ENCODE peak calls at places on chromosome 14, in six cellular contexts. One of them, this sample, is unnamed.
A peak's percentile ranks its signal among the peaks of the same experiment; 100 is the strongest.

GRCh38 chr14:103301512-103302197 is 32.4 kb upstream of the EIF5 start:
- DNase-seq in neural crest cell: no peak
- DNase-seq in lower lobe of right lung: no peak
- DNase-seq in suprapubic skin: no peak
- DNase-seq in activated CD4-positive, alpha-beta T cell treated with anti-CD3 and anti-CD28 coated beads for 24 hours: no peak
- DNase-seq in A172: peak; percentile 21
- DNase-seq in this sample: no peak

GRCh38 chr14:41549821-41550597 is 56.7 kb upstream of the LRFN5 start:
- DNase-seq in neural crest cell: no peak
- DNase-seq in activated CD4-positive, alpha-beta T cell treated with anti-CD3 and anti-CD28 coated beads for 24 hours: no peak
- DNase-seq in suprapubic skin: no peak
- DNase-seq in lower lobe of right lung: no peak
- DNase-seq in A172: peak; percentile 36
- DNase-seq in this sample: no peak

GRCh38 chr14:28661171-28661772 is 105.3 kb upstream of the FOXG1 start:
- DNase-seq in neural crest cell: no peak
- DNase-seq in activated CD4-positive, alpha-beta T cell treated with anti-CD3 and anti-CD28 coated beads for 24 hours: no peak
- DNase-seq in suprapubic skin: no peak
- DNase-seq in A172: peak; percentile 56
- DNase-seq in lower lobe of right lung: no peak
- DNase-seq in this sample: no peak

GRCh38 chr14:67764496-67764895 is 51.9 kb downstream of the ZFYVE26 start:
- DNase-seq in lower lobe of right lung: no peak
- DNase-seq in suprapubic skin: no peak
- DNase-seq in activated CD4-positive, alpha-beta T cell treated with anti-CD3 and anti-CD28 coated beads for 24 hours: no peak
- DNase-seq in neural crest cell: no peak
- DNase-seq in A172: no peak
- DNase-seq in this sample: no peak

GRCh38 chr14:94054401-94054800 is 26.6 kb downstream of the DDX24 start:
- DNase-seq in suprapubic skin: no peak
- DNase-seq in lower lobe of right lung: no peak
- DNase-seq in neural crest cell: no peak
- DNase-seq in activated CD4-positive, alpha-beta T cell treated with anti-CD3 and anti-CD28 coated beads for 24 hours: no peak
- DNase-seq in A172: no peak
- DNase-seq in this sample: peak; percentile 66

GRCh38 chr14:71289536-71289935 is 382.3 kb downstream of the PCNX1 start:
- DNase-seq in activated CD4-positive, alpha-beta T cell treated with anti-CD3 and anti-CD28 coated beads for 24 hours: no peak
- DNase-seq in A172: no peak
- DNase-seq in lower lobe of right lung: no peak
- DNase-seq in suprapubic skin: no peak
- DNase-seq in neural crest cell: no peak
- DNase-seq in this sample: no peak

GRCh38 chr14:32417956-32418552 is 89.0 kb downstream of the AKAP6 start:
- DNase-seq in neural crest cell: no peak
- DNase-seq in A172: peak; percentile 83
- DNase-seq in activated CD4-positive, alpha-beta T cell treated with anti-CD3 and anti-CD28 coated beads for 24 hours: no peak
- DNase-seq in suprapubic skin: no peak
- DNase-seq in lower lobe of right lung: no peak
- DNase-seq in this sample: no peak

GRCh38 chr14:57346741-57347140 is 43.6 kb upstream of the NAA30 start:
- DNase-seq in lower lobe of right lung: no peak
- DNase-seq in A172: no peak
- DNase-seq in neural crest cell: no peak
- DNase-seq in suprapubic skin: no peak
- DNase-seq in activated CD4-positive, alpha-beta T cell treated with anti-CD3 and anti-CD28 coated beads for 24 hours: no peak
- DNase-seq in this sample: no peak

GRCh38 chr14:64706552-64707193 is 2.4 kb downstream of the PLEKHG3 start:
- DNase-seq in suprapubic skin: peak; percentile 64
- DNase-seq in activated CD4-positive, alpha-beta T cell treated with anti-CD3 and anti-CD28 coated beads for 24 hours: no peak
- DNase-seq in A172: no peak
- DNase-seq in lower lobe of right lung: no peak
- DNase-seq in neural crest cell: peak; percentile 68
- DNase-seq in this sample: no peak

GRCh38 chr14:45211295-45211694 is 41.7 kb downstream of the MIS18BP1 start:
- DNase-seq in lower lobe of right lung: no peak
- DNase-seq in A172: no peak
- DNase-seq in activated CD4-positive, alpha-beta T cell treated with anti-CD3 and anti-CD28 coated beads for 24 hours: no peak
- DNase-seq in neural crest cell: no peak
- DNase-seq in suprapubic skin: no peak
- DNase-seq in this sample: no peak

GRCh38 chr14:99042376-99043257 is 229.4 kb downstream of the BCL11B start:
- DNase-seq in A172: no peak
- DNase-seq in suprapubic skin: no peak
- DNase-seq in lower lobe of right lung: no peak
- DNase-seq in neural crest cell: no peak
- DNase-seq in activated CD4-positive, alpha-beta T cell treated with anti-CD3 and anti-CD28 coated beads for 24 hours: no peak
- DNase-seq in this sample: no peak

GRCh38 chr14:74503973-74504335 is 10.4 kb downstream of the ISCA2 start:
- DNase-seq in activated CD4-positive, alpha-beta T cell treated with anti-CD3 and anti-CD28 coated beads for 24 hours: no peak
- DNase-seq in suprapubic skin: no peak
- DNase-seq in A172: no peak
- DNase-seq in neural crest cell: no peak
- DNase-seq in lower lobe of right lung: no peak
- DNase-seq in this sample: no peak

GRCh38 chr14:56996721-56997399 is 186.6 kb upstream of the OTX2 start:
- DNase-seq in A172: no peak
- DNase-seq in activated CD4-positive, alpha-beta T cell treated with anti-CD3 and anti-CD28 coated beads for 24 hours: no peak
- DNase-seq in suprapubic skin: no peak
- DNase-seq in lower lobe of right lung: no peak
- DNase-seq in neural crest cell: no peak
- DNase-seq in this sample: peak; percentile 31

GRCh38 chr14:22566845-22567244 is 22.2 kb downstream of the DAD1 start:
- DNase-seq in lower lobe of right lung: no peak
- DNase-seq in suprapubic skin: no peak
- DNase-seq in A172: no peak
- DNase-seq in activated CD4-positive, alpha-beta T cell treated with anti-CD3 and anti-CD28 coated beads for 24 hours: no peak
- DNase-seq in neural crest cell: no peak
- DNase-seq in this sample: no peak

GRCh38 chr14:65927871-65928270 is 515.3 kb downstream of the FUT8 start:
- DNase-seq in suprapubic skin: no peak
- DNase-seq in lower lobe of right lung: no peak
- DNase-seq in neural crest cell: no peak
- DNase-seq in activated CD4-positive, alpha-beta T cell treated with anti-CD3 and anti-CD28 coated beads for 24 hours: peak; percentile 44
- DNase-seq in A172: no peak
- DNase-seq in this sample: peak; percentile 89

GRCh38 chr14:32134448-32135070 is 57.5 kb downstream of the ARHGAP5 start:
- DNase-seq in neural crest cell: no peak
- DNase-seq in suprapubic skin: no peak
- DNase-seq in A172: peak; percentile 78
- DNase-seq in activated CD4-positive, alpha-beta T cell treated with anti-CD3 and anti-CD28 coated beads for 24 hours: no peak
- DNase-seq in lower lobe of right lung: no peak
- DNase-seq in this sample: no peak

GRCh38 chr14:22319526-22320352 is 269.3 kb downstream of the DAD1 start:
- DNase-seq in suprapubic skin: no peak
- DNase-seq in lower lobe of right lung: no peak
- DNase-seq in activated CD4-positive, alpha-beta T cell treated with anti-CD3 and anti-CD28 coated beads for 24 hours: no peak
- DNase-seq in A172: peak; percentile 11
- DNase-seq in neural crest cell: peak; percentile 39
- DNase-seq in this sample: no peak

GRCh38 chr14:26794731-26795130 is 196.9 kb upstream of the NOVA1 start:
- DNase-seq in suprapubic skin: no peak
- DNase-seq in lower lobe of right lung: no peak
- DNase-seq in activated CD4-positive, alpha-beta T cell treated with anti-CD3 and anti-CD28 coated beads for 24 hours: no peak
- DNase-seq in neural crest cell: no peak
- DNase-seq in A172: peak; percentile 62
- DNase-seq in this sample: no peak

GRCh38 chr14:85415015-85415712 is 114.8 kb upstream of the FLRT2 start:
- DNase-seq in suprapubic skin: no peak
- DNase-seq in neural crest cell: no peak
- DNase-seq in activated CD4-positive, alpha-beta T cell treated with anti-CD3 and anti-CD28 coated beads for 24 hours: no peak
- DNase-seq in A172: peak; percentile 91
- DNase-seq in lower lobe of right lung: no peak
- DNase-seq in this sample: no peak

GRCh38 chr14:70000601-70001000 is 121.4 kb downstream of the SMOC1 start:
- DNase-seq in activated CD4-positive, alpha-beta T cell treated with anti-CD3 and anti-CD28 coated beads for 24 hours: no peak
- DNase-seq in suprapubic skin: no peak
- DNase-seq in neural crest cell: no peak
- DNase-seq in A172: no peak
- DNase-seq in lower lobe of right lung: no peak
- DNase-seq in this sample: no peak

GRCh38 chr14:57057803-57058202 is 210.9 kb downstream of the EXOC5 start:
- DNase-seq in A172: no peak
- DNase-seq in suprapubic skin: no peak
- DNase-seq in activated CD4-positive, alpha-beta T cell treated with anti-CD3 and anti-CD28 coated beads for 24 hours: no peak
- DNase-seq in lower lobe of right lung: no peak
- DNase-seq in neural crest cell: no peak
- DNase-seq in this sample: no peak